ENCODE peak calls at places on chromosomes 4 and X, in ten cellular contexts. C is GM18507, H is NCI-H1105 treated with DMSO at 0.1 percent for 48 hours, L is transverse colon, F is IMR-90, R is dorsolateral prefrontal cortex, A is NCI-H187 treated with DMSO at 0.1 percent for 48 hours, Q is Peyer's patch, T is AG08395, K is sigmoid colon. W is an unnamed sample.

GRCh38 chr4:155017426-155017825 is 191.0 kb upstream of the NPY2R start:
- DNase-seq in C (no peak), H (no peak), L (no peak), F (no peak), R (no peak), A (no peak), Q (no peak), T (no peak), K (no peak), W (no peak)

GRCh38 chr4:56674984-56675383 is 6.1 kb downstream of the HOPX start:
- DNase-seq in C (no peak), H (no peak), L (no peak), F (no peak), R (no peak), A (no peak), Q (no peak), T (no peak), K (no peak), W (no peak)

GRCh38 chrX:42491145-42491907 is 286.6 kb downstream of the PPP1R2C start:
- DNase-seq in C (no peak), H (peak), L (no peak), F (no peak), R (no peak), A (no peak), Q (no peak), T (no peak), K (no peak), W (no peak)

GRCh38 chr4:7626551-7626950 is 191.8 kb upstream of the PSAPL1 start:
- DNase-seq in C (no peak), H (no peak), L (no peak), F (no peak), R (no peak), A (no peak), Q (no peak), T (no peak), K (no peak), W (no peak)

GRCh38 chr4:70608324-70608723 is 16.3 kb downstream of the AMBN start:
- DNase-seq in C (no peak), H (no peak), L (no peak), F (no peak), R (no peak), A (no peak), Q (no peak), T (no peak), K (no peak), W (no peak)

GRCh38 chr4:153776601-153777000 is 12.3 kb downstream of the SFRP2 start:
- DNase-seq in C (no peak), H (no peak), L (no peak), F (no peak), R (no peak), A (no peak), Q (no peak), T (no peak), K (no peak), W (no peak)

GRCh38 chr4:27176400-27176799 is 315.8 kb downstream of the STIM2 start:
- DNase-seq in C (no peak), H (peak), L (peak), F (peak), R (peak), A (no peak), Q (no peak), T (peak), K (no peak), W (peak)

GRCh38 chr4:109078724-109079123 is 223.7 kb downstream of the COL25A1 start:
- DNase-seq in C (no peak), H (no peak), L (no peak), F (peak), R (no peak), A (no peak), Q (no peak), T (peak), K (no peak), W (no peak)

GRCh38 chr4:4481394-4482000 is 60.4 kb downstream of the STX18 start:
- DNase-seq in C (no peak), H (no peak), L (no peak), F (no peak), R (no peak), A (no peak), Q (no peak), T (peak), K (no peak), W (no peak)

GRCh38 chrX:16603822-16604221 is 46.1 kb upstream of the S100G start:
- DNase-seq in C (no peak), H (no peak), L (no peak), F (no peak), R (no peak), A (no peak), Q (no peak), T (no peak), K (no peak), W (no peak)

GRCh38 chrX:71256051-71256450 is 2.1 kb upstream of the ZMYM3 start:
- DNase-seq in C (no peak), H (peak), L (no peak), F (peak), R (no peak), A (no peak), Q (no peak), T (no peak), K (no peak), W (no peak)

GRCh38 chrX:112889400-112889799 is 48.8 kb upstream of the AMOT start:
- DNase-seq in C (no peak), H (no peak), L (no peak), F (no peak), R (no peak), A (no peak), Q (no peak), T (no peak), K (no peak), W (no peak)

GRCh38 chr4:146288188-146288587 is 73.8 kb downstream of the REELD1 start:
- DNase-seq in C (no peak), H (no peak), L (no peak), F (no peak), R (no peak), A (no peak), Q (no peak), T (no peak), K (no peak), W (no peak)

GRCh38 chr4:101191302-101192098 is 155.8 kb downstream of the PPP3CA start:
- DNase-seq in C (no peak), H (no peak), L (peak), F (peak), R (peak), A (no peak), Q (peak), T (peak), K (peak), W (peak)

GRCh38 chr4:139684351-139684750 is 18.7 kb downstream of the MGST2 start:
- DNase-seq in C (no peak), H (no peak), L (no peak), F (no peak), R (no peak), A (no peak), Q (no peak), T (peak), K (no peak), W (no peak)

GRCh38 chrX:30308263-30309138 is 689 bp downstream of the NR0B1 start:
- DNase-seq in C (no peak), H (no peak), L (no peak), F (no peak), R (no peak), A (peak), Q (no peak), T (peak), K (no peak), W (no peak)

GRCh38 chr4:20259707-20260106 is 8.0 kb downstream of the SLIT2 start:
- DNase-seq in C (no peak), H (no peak), L (no peak), F (no peak), R (no peak), A (no peak), Q (no peak), T (no peak), K (no peak), W (no peak)

GRCh38 chrX:37425370-37425769 is 76.2 kb downstream of the PRRG1 start:
- DNase-seq in C (no peak), H (no peak), L (no peak), F (peak), R (no peak), A (no peak), Q (no peak), T (no peak), K (no peak), W (no peak)

GRCh38 chrX:4263005-4263404 is 549.6 kb upstream of the PRKX start:
- DNase-seq in C (no peak), H (peak), L (no peak), F (no peak), R (no peak), A (no peak), Q (no peak), T (no peak), K (no peak), W (no peak)

GRCh38 chr4:59553063-59553738 is 1646.9 kb upstream of the ADGRL3 start:
- DNase-seq in C (no peak), H (no peak), L (no peak), F (no peak), R (no peak), A (no peak), Q (no peak), T (peak), K (no peak), W (no peak)

GRCh38 chr4:87811977-87812376 is 12.6 kb downstream of the IBSP start:
- DNase-seq in C (no peak), H (no peak), L (no peak), F (peak), R (no peak), A (no peak), Q (no peak), T (no peak), K (no peak), W (no peak)

GRCh38 chr4:11614426-11614825 is 185.7 kb upstream of the HS3ST1 start:
- DNase-seq in C (no peak), H (no peak), L (no peak), F (peak), R (no peak), A (no peak), Q (no peak), T (no peak), K (no peak), W (no peak)

GRCh38 chr4:35364321-35364870 is 879.9 kb downstream of the ARAP2 start:
- DNase-seq in C (no peak), H (no peak), L (no peak), F (no peak), R (no peak), A (no peak), Q (no peak), T (no peak), K (no peak), W (no peak)

GRCh38 chrX:12843668-12844279 is 23.1 kb upstream of the TLR7 start:
- DNase-seq in C (no peak), H (no peak), L (no peak), F (no peak), R (no peak), A (no peak), Q (no peak), T (no peak), K (no peak), W (no peak)

GRCh38 chrX:3393168-3393567 is 46.7 kb upstream of the MXRA5 start:
- DNase-seq in C (no peak), H (no peak), L (no peak), F (no peak), R (no peak), A (no peak), Q (no peak), T (no peak), K (no peak), W (no peak)

GRCh38 chrX:104105863-104106262 is 6.5 kb upstream of the ZCCHC18 start:
- DNase-seq in C (no peak), H (no peak), L (no peak), F (no peak), R (no peak), A (no peak), Q (no peak), T (no peak), K (no peak), W (no peak)

W was measured in head of caudate nucleus.